ENCODE peak calls at places on chromosomes 5 and 9, in five cellular contexts. One of them, this sample, is unnamed.

GRCh38 chr9:93673844-93674334 is 97.5 kb downstream of the PHF2 start:
- DNase-seq in mesendoderm: no peak
- DNase-seq in IMR-90: no peak
- DNase-seq in trophoblast cell: no peak
- DNase-seq in neuronal stem cell: no peak
- DNase-seq in this sample: peak

GRCh38 chr9:1100945-1101344 is 50.8 kb downstream of the DMRT2 start:
- DNase-seq in mesendoderm: peak
- DNase-seq in IMR-90: peak
- DNase-seq in trophoblast cell: peak
- DNase-seq in neuronal stem cell: peak
- DNase-seq in this sample: no peak

GRCh38 chr9:3963266-3964019 is 336.4 kb downstream of the GLIS3 start:
- DNase-seq in mesendoderm: no peak
- DNase-seq in IMR-90: peak
- DNase-seq in trophoblast cell: no peak
- DNase-seq in neuronal stem cell: no peak
- DNase-seq in this sample: peak

GRCh38 chr5:129506092-129506491 is 46.0 kb downstream of the ADAMTS19 start:
- DNase-seq in mesendoderm: no peak
- DNase-seq in IMR-90: peak
- DNase-seq in trophoblast cell: no peak
- DNase-seq in neuronal stem cell: no peak
- DNase-seq in this sample: peak

GRCh38 chr9:35611230-35611797 is 6.3 kb downstream of the TESK1 start:
- DNase-seq in mesendoderm: peak
- DNase-seq in IMR-90: peak
- DNase-seq in trophoblast cell: no peak
- DNase-seq in neuronal stem cell: no peak
- DNase-seq in this sample: peak

GRCh38 chr9:2241461-2241874 is 226.3 kb downstream of the SMARCA2 start:
- DNase-seq in mesendoderm: peak
- DNase-seq in IMR-90: peak
- DNase-seq in trophoblast cell: no peak
- DNase-seq in neuronal stem cell: peak
- DNase-seq in this sample: peak

GRCh38 chr9:107176701-107177100 is 106.4 kb upstream of the RAD23B start:
- DNase-seq in mesendoderm: peak
- DNase-seq in IMR-90: peak
- DNase-seq in trophoblast cell: no peak
- DNase-seq in neuronal stem cell: no peak
- DNase-seq in this sample: peak

GRCh38 chr9:2923810-2924768 is 80.2 kb upstream of the PUM3 start:
- DNase-seq in mesendoderm: peak
- DNase-seq in IMR-90: no peak
- DNase-seq in trophoblast cell: peak
- DNase-seq in neuronal stem cell: peak
- DNase-seq in this sample: no peak

GRCh38 chr5:54985301-54986268 is at the start of gene ESM1:
- DNase-seq in mesendoderm: no peak
- DNase-seq in IMR-90: peak
- DNase-seq in trophoblast cell: peak
- DNase-seq in neuronal stem cell: no peak
- DNase-seq in this sample: peak

GRCh38 chr5:126594676-126595485 is at the start of gene ALDH7A1:
- DNase-seq in mesendoderm: peak
- DNase-seq in IMR-90: no peak
- DNase-seq in trophoblast cell: peak
- DNase-seq in neuronal stem cell: peak
- DNase-seq in this sample: peak

GRCh38 chr5:111934511-111934910 is 177.5 kb upstream of the NREP start:
- DNase-seq in mesendoderm: peak
- DNase-seq in IMR-90: no peak
- DNase-seq in trophoblast cell: no peak
- DNase-seq in neuronal stem cell: no peak
- DNase-seq in this sample: no peak

DNA sequence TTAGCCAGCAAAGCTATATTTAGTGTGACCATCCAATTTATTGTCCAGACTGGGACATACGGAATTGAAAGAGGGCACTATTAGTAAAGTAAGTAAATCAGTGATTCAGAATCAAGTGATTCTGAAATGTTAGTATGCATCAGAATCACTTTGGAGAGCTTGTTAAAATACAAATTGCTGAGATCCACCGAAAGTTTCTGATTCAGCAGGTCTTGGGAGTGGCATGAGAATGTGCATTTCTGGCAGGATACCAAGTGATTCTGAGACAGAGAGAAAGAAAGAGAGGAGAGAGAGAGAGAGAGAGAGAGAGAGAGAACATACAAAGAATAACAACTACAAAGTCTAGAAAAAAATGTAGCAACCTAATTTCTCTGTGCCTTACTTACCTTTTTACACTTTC is 65.4 kb upstream of the ASTN2 start:
- DNase-seq in mesendoderm: no peak
- DNase-seq in IMR-90: no peak
- DNase-seq in trophoblast cell: no peak
- DNase-seq in neuronal stem cell: no peak
- DNase-seq in this sample: no peak
- H4K8ac ChIP-seq in mesendoderm: no peak
- H4K8ac ChIP-seq in IMR-90: no peak
- H4K8ac ChIP-seq in trophoblast cell: no peak
- H4K8ac ChIP-seq in neuronal stem cell: no peak
- H4K8ac ChIP-seq in this sample: no peak

GRCh38 chr5:1413611-1414241 is 31.5 kb downstream of the SLC6A3 start:
- DNase-seq in mesendoderm: no peak
- DNase-seq in IMR-90: no peak
- DNase-seq in trophoblast cell: no peak
- DNase-seq in neuronal stem cell: no peak
- DNase-seq in this sample: no peak
- H4K8ac ChIP-seq in mesendoderm: no peak
- H4K8ac ChIP-seq in IMR-90: no peak
- H4K8ac ChIP-seq in trophoblast cell: no peak
- H4K8ac ChIP-seq in neuronal stem cell: peak
- H4K8ac ChIP-seq in this sample: no peak

DNA sequence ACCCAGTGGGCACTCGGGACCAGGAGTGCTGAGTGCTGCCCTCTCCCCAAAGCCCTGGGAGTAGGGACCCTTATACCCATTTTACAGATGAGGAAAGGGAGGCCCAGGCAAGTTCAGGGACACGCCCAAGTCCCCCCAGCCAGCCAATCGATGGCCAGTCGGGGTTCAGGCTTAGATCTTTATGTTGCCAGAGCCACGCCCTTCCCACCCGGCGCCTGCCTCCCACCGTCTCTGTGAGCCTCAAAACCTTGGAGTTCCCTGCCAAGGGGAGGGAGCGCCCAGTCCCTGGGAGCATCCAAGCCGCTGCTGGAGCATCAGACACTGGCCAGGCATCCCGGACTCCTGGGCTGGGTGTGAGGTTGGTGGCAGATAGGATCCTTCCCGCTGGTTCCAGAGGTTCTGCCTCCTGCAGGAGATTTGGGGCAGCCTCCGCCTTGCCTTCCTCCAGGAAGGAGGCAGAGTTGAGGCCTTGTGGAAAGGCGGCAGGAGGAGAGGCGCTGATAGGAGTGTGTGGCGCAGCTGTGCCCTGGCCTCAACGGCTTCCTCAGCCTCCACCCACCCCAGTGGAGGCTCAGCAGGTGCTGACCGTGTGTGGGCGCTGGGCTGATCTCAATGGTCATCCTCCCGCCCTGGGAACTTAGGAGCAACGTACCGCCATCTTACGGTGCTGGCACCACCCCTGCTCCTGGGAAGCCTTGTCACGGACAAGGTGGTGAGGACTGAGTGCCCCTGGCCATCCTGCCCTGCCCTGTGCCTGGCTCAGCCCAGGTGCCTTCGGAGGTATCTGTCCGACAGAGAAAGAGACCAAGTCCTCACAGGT is 10.1 kb downstream of the NCS1 start:
- DNase-seq in mesendoderm: peak
- DNase-seq in IMR-90: no peak
- DNase-seq in trophoblast cell: no peak
- DNase-seq in neuronal stem cell: no peak
- DNase-seq in this sample: no peak
- H4K8ac ChIP-seq in mesendoderm: no peak
- H4K8ac ChIP-seq in IMR-90: peak
- H4K8ac ChIP-seq in trophoblast cell: no peak
- H4K8ac ChIP-seq in neuronal stem cell: no peak
- H4K8ac ChIP-seq in this sample: peak

GRCh38 chr5:96142786-96143434 is 181.3 kb upstream of the ELL2 start:
- DNase-seq in mesendoderm: no peak
- DNase-seq in IMR-90: peak
- DNase-seq in trophoblast cell: no peak
- DNase-seq in neuronal stem cell: no peak
- DNase-seq in this sample: peak

GRCh38 chr5:96143450-96143849 is 181.8 kb upstream of the ELL2 start:
- DNase-seq in mesendoderm: no peak
- DNase-seq in IMR-90: peak
- DNase-seq in trophoblast cell: no peak
- DNase-seq in neuronal stem cell: no peak
- DNase-seq in this sample: peak

GRCh38 chr5:96140496-96140895 is 178.8 kb upstream of the ELL2 start:
- DNase-seq in mesendoderm: no peak
- DNase-seq in IMR-90: no peak
- DNase-seq in trophoblast cell: no peak
- DNase-seq in neuronal stem cell: no peak
- DNase-seq in this sample: no peak

GRCh38 chr5:96141749-96142148 is 180.1 kb upstream of the ELL2 start:
- DNase-seq in mesendoderm: no peak
- DNase-seq in IMR-90: no peak
- DNase-seq in trophoblast cell: no peak
- DNase-seq in neuronal stem cell: no peak
- DNase-seq in this sample: peak

GRCh38 chr5:96142184-96142781 is 180.6 kb upstream of the ELL2 start:
- DNase-seq in mesendoderm: no peak
- DNase-seq in IMR-90: no peak
- DNase-seq in trophoblast cell: no peak
- DNase-seq in neuronal stem cell: no peak
- DNase-seq in this sample: no peak
- H4K8ac ChIP-seq in mesendoderm: no peak
- H4K8ac ChIP-seq in IMR-90: peak
- H4K8ac ChIP-seq in trophoblast cell: no peak
- H4K8ac ChIP-seq in neuronal stem cell: no peak
- H4K8ac ChIP-seq in this sample: no peak

GRCh38 chr9:96448546-96449170 is 1.3 kb upstream of the HABP4 start:
- DNase-seq in mesendoderm: no peak
- DNase-seq in IMR-90: no peak
- DNase-seq in trophoblast cell: no peak
- DNase-seq in neuronal stem cell: no peak
- DNase-seq in this sample: no peak

GRCh38 chr9:96449844-96450612 is at the start of gene HABP4:
- DNase-seq in mesendoderm: peak
- DNase-seq in IMR-90: peak
- DNase-seq in trophoblast cell: peak
- DNase-seq in neuronal stem cell: peak
- DNase-seq in this sample: peak

GRCh38 chr9:96453625-96454024 is 3.7 kb downstream of the HABP4 start:
- DNase-seq in mesendoderm: peak
- DNase-seq in IMR-90: peak
- DNase-seq in trophoblast cell: no peak
- DNase-seq in neuronal stem cell: no peak
- DNase-seq in this sample: peak

GRCh38 chr9:96449522-96449843 is 486 bp upstream of the HABP4 start:
- DNase-seq in mesendoderm: peak
- DNase-seq in IMR-90: no peak
- DNase-seq in trophoblast cell: no peak
- DNase-seq in neuronal stem cell: no peak
- DNase-seq in this sample: no peak

DNA sequence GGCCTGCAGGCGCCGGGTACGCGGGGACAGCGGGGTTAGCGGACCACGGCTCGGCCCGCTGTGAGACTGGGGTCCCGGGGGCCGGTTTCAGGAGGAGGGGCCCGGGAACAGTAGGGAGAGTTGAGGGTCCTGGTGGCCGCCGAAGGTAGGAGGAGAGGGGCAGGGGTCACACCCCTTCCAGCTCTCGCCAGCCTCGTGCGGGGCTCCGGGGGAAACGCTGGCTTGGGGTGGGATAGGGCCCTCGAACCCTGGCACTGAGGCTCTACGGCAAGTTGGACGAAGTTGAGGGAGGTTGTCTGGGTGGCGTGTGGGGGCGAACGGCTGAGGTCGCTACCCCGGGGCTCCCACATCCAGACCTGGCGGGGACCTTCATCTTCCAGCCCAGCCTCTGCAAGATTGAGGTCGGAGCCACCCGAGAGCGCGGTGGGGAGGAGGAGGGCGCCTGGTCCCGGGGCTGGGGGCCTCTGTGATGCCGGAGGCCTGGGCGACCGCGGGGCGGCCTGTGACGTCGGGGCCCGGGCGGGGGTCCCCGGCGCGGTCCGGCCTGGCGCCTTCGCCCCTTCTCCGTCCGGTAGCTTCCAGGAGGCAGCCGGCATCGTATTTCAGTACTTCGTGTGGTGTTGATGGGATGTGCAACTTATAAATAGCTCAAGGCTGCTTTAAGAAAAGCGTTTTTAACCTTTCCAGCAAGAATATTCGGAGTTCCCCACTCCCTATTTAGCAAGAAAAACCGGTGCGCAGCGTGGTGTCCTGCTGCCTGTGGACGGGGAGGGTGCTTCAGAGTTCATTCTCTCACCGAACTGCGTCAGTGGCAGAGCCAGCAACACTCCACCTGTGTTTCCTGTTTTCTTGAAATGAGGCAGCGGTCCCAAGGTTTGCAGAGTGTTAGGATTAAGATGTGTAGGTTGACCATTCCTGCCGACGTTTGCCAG is 910 bp downstream of the HABP4 start:
- DNase-seq in mesendoderm: peak
- DNase-seq in IMR-90: peak
- DNase-seq in trophoblast cell: peak
- DNase-seq in neuronal stem cell: no peak
- DNase-seq in this sample: peak
- H4K8ac ChIP-seq in mesendoderm: no peak
- H4K8ac ChIP-seq in IMR-90: peak
- H4K8ac ChIP-seq in trophoblast cell: no peak
- H4K8ac ChIP-seq in neuronal stem cell: no peak
- H4K8ac ChIP-seq in this sample: no peak

GRCh38 chr5:139517683-139518564 is 35.4 kb upstream of the STING1 start:
- DNase-seq in mesendoderm: peak
- DNase-seq in IMR-90: peak
- DNase-seq in trophoblast cell: peak
- DNase-seq in neuronal stem cell: peak
- DNase-seq in this sample: peak
- H4K8ac ChIP-seq in mesendoderm: peak
- H4K8ac ChIP-seq in IMR-90: peak
- H4K8ac ChIP-seq in trophoblast cell: peak
- H4K8ac ChIP-seq in neuronal stem cell: peak
- H4K8ac ChIP-seq in this sample: peak

GRCh38 chr9:137224850-137225694 is at the start of gene CYSRT1:
- DNase-seq in mesendoderm: no peak
- DNase-seq in IMR-90: no peak
- DNase-seq in trophoblast cell: no peak
- DNase-seq in neuronal stem cell: no peak
- DNase-seq in this sample: no peak
- H4K8ac ChIP-seq in mesendoderm: peak
- H4K8ac ChIP-seq in IMR-90: peak
- H4K8ac ChIP-seq in trophoblast cell: peak
- H4K8ac ChIP-seq in neuronal stem cell: no peak
- H4K8ac ChIP-seq in this sample: peak

This sample was measured in mesenchymal stem cell.